ENCODE peak calls at places on chromosomes 2 and 18, in seven cellular contexts. One of them, this sample, is unnamed.

GRCh38 chr2:136347976-136348375 is 230.0 kb upstream of the CXCR4 start:
- DNase-seq in GM03348: no peak
- DNase-seq in activated T-helper 1 cell treated with Interleukin-2 at 50 U/mL for 16 hours: no peak
- DNase-seq in Karpas-422: no peak
- DNase-seq in CD4-positive, alpha-beta T cell: no peak
- DNase-seq in spleen: no peak
- DNase-seq in COR-L47: no peak
- DNase-seq in this sample: no peak

GRCh38 chr18:36112302-36112701 is 16.8 kb downstream of the SLC39A6 start:
- DNase-seq in spleen: no peak
- DNase-seq in GM03348: no peak
- DNase-seq in CD4-positive, alpha-beta T cell: no peak
- DNase-seq in activated T-helper 1 cell treated with Interleukin-2 at 50 U/mL for 16 hours: no peak
- DNase-seq in Karpas-422: no peak
- DNase-seq in COR-L47: no peak
- DNase-seq in this sample: no peak

GRCh38 chr2:3535794-3536681 is 16.7 kb upstream of the ADI1 start:
- DNase-seq in COR-L47: no peak
- DNase-seq in spleen: peak
- DNase-seq in activated T-helper 1 cell treated with Interleukin-2 at 50 U/mL for 16 hours: no peak
- DNase-seq in Karpas-422: no peak
- DNase-seq in CD4-positive, alpha-beta T cell: no peak
- DNase-seq in GM03348: peak
- DNase-seq in this sample: peak

GRCh38 chr18:63758616-63759015 is 16.6 kb upstream of the SERPINB7 start:
- DNase-seq in CD4-positive, alpha-beta T cell: no peak
- DNase-seq in activated T-helper 1 cell treated with Interleukin-2 at 50 U/mL for 16 hours: no peak
- DNase-seq in COR-L47: peak
- DNase-seq in spleen: no peak
- DNase-seq in Karpas-422: no peak
- DNase-seq in GM03348: no peak
- DNase-seq in this sample: no peak

GRCh38 chr18:31498450-31499156 is 626 bp downstream of the DSG2 start:
- DNase-seq in COR-L47: no peak
- DNase-seq in GM03348: peak
- DNase-seq in spleen: no peak
- DNase-seq in Karpas-422: no peak
- DNase-seq in activated T-helper 1 cell treated with Interleukin-2 at 50 U/mL for 16 hours: no peak
- DNase-seq in CD4-positive, alpha-beta T cell: no peak
- DNase-seq in this sample: no peak

GRCh38 chr2:115483631-115484030 is 1041.2 kb downstream of the DPP10 start:
- DNase-seq in Karpas-422: no peak
- DNase-seq in GM03348: no peak
- DNase-seq in COR-L47: no peak
- DNase-seq in CD4-positive, alpha-beta T cell: no peak
- DNase-seq in spleen: no peak
- DNase-seq in activated T-helper 1 cell treated with Interleukin-2 at 50 U/mL for 16 hours: no peak
- DNase-seq in this sample: no peak

GRCh38 chr2:232331071-232331470 is 47.5 kb upstream of the ALPP start:
- DNase-seq in COR-L47: no peak
- DNase-seq in CD4-positive, alpha-beta T cell: no peak
- DNase-seq in GM03348: no peak
- DNase-seq in activated T-helper 1 cell treated with Interleukin-2 at 50 U/mL for 16 hours: no peak
- DNase-seq in Karpas-422: no peak
- DNase-seq in spleen: peak
- DNase-seq in this sample: peak

GRCh38 chr2:176140520-176141317 is 10.6 kb upstream of the HOXD4 start:
- DNase-seq in COR-L47: peak
- DNase-seq in CD4-positive, alpha-beta T cell: peak
- DNase-seq in spleen: peak
- DNase-seq in GM03348: peak
- DNase-seq in activated T-helper 1 cell treated with Interleukin-2 at 50 U/mL for 16 hours: no peak
- DNase-seq in Karpas-422: peak
- DNase-seq in this sample: peak

GRCh38 chr18:35837922-35838496 is 134.5 kb upstream of the RMP24 start:
- DNase-seq in COR-L47: no peak
- DNase-seq in CD4-positive, alpha-beta T cell: no peak
- DNase-seq in Karpas-422: no peak
- DNase-seq in activated T-helper 1 cell treated with Interleukin-2 at 50 U/mL for 16 hours: no peak
- DNase-seq in GM03348: no peak
- DNase-seq in spleen: no peak
- DNase-seq in this sample: no peak

GRCh38 chr2:204012081-204012653 is 75.6 kb downstream of the ICOS start:
- DNase-seq in GM03348: no peak
- DNase-seq in COR-L47: peak
- DNase-seq in CD4-positive, alpha-beta T cell: no peak
- DNase-seq in spleen: no peak
- DNase-seq in activated T-helper 1 cell treated with Interleukin-2 at 50 U/mL for 16 hours: no peak
- DNase-seq in Karpas-422: no peak
- DNase-seq in this sample: no peak

GRCh38 chr18:10490401-10491289 is 35.2 kb upstream of the NAPG start:
- DNase-seq in COR-L47: no peak
- DNase-seq in spleen: peak
- DNase-seq in GM03348: no peak
- DNase-seq in Karpas-422: peak
- DNase-seq in CD4-positive, alpha-beta T cell: peak
- DNase-seq in activated T-helper 1 cell treated with Interleukin-2 at 50 U/mL for 16 hours: peak
- DNase-seq in this sample: no peak

GRCh38 chr18:55405655-55406373 is 182.2 kb downstream of the TCF4 start:
- DNase-seq in CD4-positive, alpha-beta T cell: no peak
- DNase-seq in COR-L47: peak
- DNase-seq in spleen: no peak
- DNase-seq in activated T-helper 1 cell treated with Interleukin-2 at 50 U/mL for 16 hours: no peak
- DNase-seq in Karpas-422: peak
- DNase-seq in GM03348: peak
- DNase-seq in this sample: peak

GRCh38 chr2:176911-177310 is 86.9 kb downstream of the SH3YL1 start:
- DNase-seq in spleen: no peak
- DNase-seq in COR-L47: no peak
- DNase-seq in GM03348: no peak
- DNase-seq in CD4-positive, alpha-beta T cell: no peak
- DNase-seq in Karpas-422: no peak
- DNase-seq in activated T-helper 1 cell treated with Interleukin-2 at 50 U/mL for 16 hours: no peak
- DNase-seq in this sample: no peak

GRCh38 chr2:163368655-163369054 is 367.2 kb downstream of the FIGN start:
- DNase-seq in CD4-positive, alpha-beta T cell: no peak
- DNase-seq in COR-L47: no peak
- DNase-seq in spleen: no peak
- DNase-seq in activated T-helper 1 cell treated with Interleukin-2 at 50 U/mL for 16 hours: no peak
- DNase-seq in Karpas-422: no peak
- DNase-seq in GM03348: no peak
- DNase-seq in this sample: no peak

GRCh38 chr2:222404126-222404891 is 20.0 kb upstream of the SGPP2 start:
- DNase-seq in GM03348: no peak
- DNase-seq in Karpas-422: no peak
- DNase-seq in CD4-positive, alpha-beta T cell: no peak
- DNase-seq in COR-L47: no peak
- DNase-seq in spleen: no peak
- DNase-seq in activated T-helper 1 cell treated with Interleukin-2 at 50 U/mL for 16 hours: no peak
- DNase-seq in this sample: peak

GRCh38 chr2:162221064-162221463 is 22.2 kb downstream of the FAP start:
- DNase-seq in GM03348: peak
- DNase-seq in spleen: peak
- DNase-seq in CD4-positive, alpha-beta T cell: peak
- DNase-seq in COR-L47: peak
- DNase-seq in Karpas-422: peak
- DNase-seq in activated T-helper 1 cell treated with Interleukin-2 at 50 U/mL for 16 hours: peak
- DNase-seq in this sample: peak

GRCh38 chr2:177538323-177538722 is 145.8 kb downstream of the AGPS start:
- DNase-seq in CD4-positive, alpha-beta T cell: no peak
- DNase-seq in Karpas-422: no peak
- DNase-seq in COR-L47: peak
- DNase-seq in activated T-helper 1 cell treated with Interleukin-2 at 50 U/mL for 16 hours: no peak
- DNase-seq in spleen: no peak
- DNase-seq in GM03348: no peak
- DNase-seq in this sample: no peak

GRCh38 chr2:11967946-11968465 is 221.6 kb downstream of the LPIN1 start:
- DNase-seq in COR-L47: no peak
- DNase-seq in activated T-helper 1 cell treated with Interleukin-2 at 50 U/mL for 16 hours: no peak
- DNase-seq in CD4-positive, alpha-beta T cell: no peak
- DNase-seq in spleen: no peak
- DNase-seq in GM03348: peak
- DNase-seq in Karpas-422: no peak
- DNase-seq in this sample: peak

GRCh38 chr18:24189007-24189528 is 50.2 kb downstream of the CABYR start:
- DNase-seq in CD4-positive, alpha-beta T cell: no peak
- DNase-seq in GM03348: peak
- DNase-seq in Karpas-422: no peak
- DNase-seq in COR-L47: no peak
- DNase-seq in spleen: no peak
- DNase-seq in activated T-helper 1 cell treated with Interleukin-2 at 50 U/mL for 16 hours: no peak
- DNase-seq in this sample: no peak

GRCh38 chr2:102159295-102159694 is 16.7 kb downstream of the IL1R1 start:
- DNase-seq in spleen: no peak
- DNase-seq in activated T-helper 1 cell treated with Interleukin-2 at 50 U/mL for 16 hours: no peak
- DNase-seq in Karpas-422: no peak
- DNase-seq in COR-L47: no peak
- DNase-seq in GM03348: no peak
- DNase-seq in CD4-positive, alpha-beta T cell: no peak
- DNase-seq in this sample: no peak

GRCh38 chr18:46260879-46261143 is 156.6 kb downstream of the HAUS1 start:
- DNase-seq in Karpas-422: no peak
- DNase-seq in spleen: no peak
- DNase-seq in activated T-helper 1 cell treated with Interleukin-2 at 50 U/mL for 16 hours: no peak
- DNase-seq in CD4-positive, alpha-beta T cell: no peak
- DNase-seq in GM03348: no peak
- DNase-seq in COR-L47: no peak
- DNase-seq in this sample: no peak

GRCh38 chr2:74975016-74975415 is 16.6 kb downstream of the POLE4 start:
- DNase-seq in Karpas-422: no peak
- DNase-seq in COR-L47: no peak
- DNase-seq in GM03348: no peak
- DNase-seq in spleen: no peak
- DNase-seq in activated T-helper 1 cell treated with Interleukin-2 at 50 U/mL for 16 hours: no peak
- DNase-seq in CD4-positive, alpha-beta T cell: no peak
- DNase-seq in this sample: no peak

GRCh38 chr18:75204978-75205759 is 3.8 kb downstream of the PTGR3 start:
- DNase-seq in CD4-positive, alpha-beta T cell: no peak
- DNase-seq in Karpas-422: no peak
- DNase-seq in GM03348: no peak
- DNase-seq in activated T-helper 1 cell treated with Interleukin-2 at 50 U/mL for 16 hours: no peak
- DNase-seq in spleen: no peak
- DNase-seq in COR-L47: no peak
- DNase-seq in this sample: no peak

GRCh38 chr2:96839288-96839874 is 4.4 kb downstream of the ANKRD23 start:
- DNase-seq in Karpas-422: peak
- DNase-seq in spleen: peak
- DNase-seq in GM03348: no peak
- DNase-seq in activated T-helper 1 cell treated with Interleukin-2 at 50 U/mL for 16 hours: peak
- DNase-seq in COR-L47: no peak
- DNase-seq in CD4-positive, alpha-beta T cell: peak
- DNase-seq in this sample: peak

GRCh38 chr2:232245111-232245510 is 133.4 kb upstream of the ALPP start:
- DNase-seq in activated T-helper 1 cell treated with Interleukin-2 at 50 U/mL for 16 hours: no peak
- DNase-seq in Karpas-422: no peak
- DNase-seq in COR-L47: no peak
- DNase-seq in spleen: no peak
- DNase-seq in GM03348: no peak
- DNase-seq in CD4-positive, alpha-beta T cell: no peak
- DNase-seq in this sample: no peak

GRCh38 chr18:50456285-50456684 is 81.4 kb downstream of the SKA1 start:
- DNase-seq in spleen: no peak
- DNase-seq in Karpas-422: no peak
- DNase-seq in activated T-helper 1 cell treated with Interleukin-2 at 50 U/mL for 16 hours: no peak
- DNase-seq in COR-L47: no peak
- DNase-seq in GM03348: no peak
- DNase-seq in CD4-positive, alpha-beta T cell: no peak
- DNase-seq in this sample: no peak

GRCh38 chr2:109410021-109410815 is 203.5 kb downstream of the SEPTIN10 start:
- DNase-seq in CD4-positive, alpha-beta T cell: no peak
- DNase-seq in GM03348: no peak
- DNase-seq in Karpas-422: no peak
- DNase-seq in activated T-helper 1 cell treated with Interleukin-2 at 50 U/mL for 16 hours: no peak
- DNase-seq in COR-L47: no peak
- DNase-seq in spleen: no peak
- DNase-seq in this sample: no peak

GRCh38 chr2:160574472-160575140 is 81.0 kb upstream of the RBMS1 start:
- DNase-seq in Karpas-422: no peak
- DNase-seq in spleen: no peak
- DNase-seq in CD4-positive, alpha-beta T cell: no peak
- DNase-seq in GM03348: peak
- DNase-seq in activated T-helper 1 cell treated with Interleukin-2 at 50 U/mL for 16 hours: no peak
- DNase-seq in COR-L47: no peak
- DNase-seq in this sample: no peak

GRCh38 chr18:50297621-50298442 is 10.3 kb upstream of the CXXC1 start:
- DNase-seq in GM03348: peak
- DNase-seq in Karpas-422: peak
- DNase-seq in CD4-positive, alpha-beta T cell: peak
- DNase-seq in COR-L47: peak
- DNase-seq in activated T-helper 1 cell treated with Interleukin-2 at 50 U/mL for 16 hours: no peak
- DNase-seq in spleen: peak
- DNase-seq in this sample: peak

GRCh38 chr2:108938069-108938710 is 50.8 kb downstream of the EDAR start:
- DNase-seq in COR-L47: no peak
- DNase-seq in spleen: no peak
- DNase-seq in activated T-helper 1 cell treated with Interleukin-2 at 50 U/mL for 16 hours: no peak
- DNase-seq in Karpas-422: no peak
- DNase-seq in GM03348: no peak
- DNase-seq in CD4-positive, alpha-beta T cell: no peak
- DNase-seq in this sample: no peak

GRCh38 chr2:61632276-61633169 is 94.4 kb upstream of the XPO1 start:
- DNase-seq in Karpas-422: no peak
- DNase-seq in activated T-helper 1 cell treated with Interleukin-2 at 50 U/mL for 16 hours: no peak
- DNase-seq in COR-L47: no peak
- DNase-seq in spleen: no peak
- DNase-seq in GM03348: no peak
- DNase-seq in CD4-positive, alpha-beta T cell: no peak
- DNase-seq in this sample: no peak

GRCh38 chr2:152513681-152514080 is 178.7 kb downstream of the FMNL2 start:
- DNase-seq in spleen: no peak
- DNase-seq in COR-L47: no peak
- DNase-seq in Karpas-422: no peak
- DNase-seq in GM03348: peak
- DNase-seq in activated T-helper 1 cell treated with Interleukin-2 at 50 U/mL for 16 hours: no peak
- DNase-seq in CD4-positive, alpha-beta T cell: no peak
- DNase-seq in this sample: peak

GRCh38 chr2:219876931-219877330 is 249.5 kb downstream of the SLC4A3 start:
- DNase-seq in GM03348: no peak
- DNase-seq in COR-L47: no peak
- DNase-seq in CD4-positive, alpha-beta T cell: no peak
- DNase-seq in activated T-helper 1 cell treated with Interleukin-2 at 50 U/mL for 16 hours: no peak
- DNase-seq in spleen: no peak
- DNase-seq in Karpas-422: no peak
- DNase-seq in this sample: no peak

GRCh38 chr2:206983156-206983875 is 44.0 kb downstream of the CPO start:
- DNase-seq in CD4-positive, alpha-beta T cell: no peak
- DNase-seq in Karpas-422: no peak
- DNase-seq in activated T-helper 1 cell treated with Interleukin-2 at 50 U/mL for 16 hours: no peak
- DNase-seq in spleen: no peak
- DNase-seq in GM03348: no peak
- DNase-seq in COR-L47: no peak
- DNase-seq in this sample: no peak

GRCh38 chr18:13548944-13549878 is 177.1 kb downstream of the FAM210A start:
- DNase-seq in GM03348: peak
- DNase-seq in CD4-positive, alpha-beta T cell: no peak
- DNase-seq in activated T-helper 1 cell treated with Interleukin-2 at 50 U/mL for 16 hours: no peak
- DNase-seq in COR-L47: peak
- DNase-seq in Karpas-422: peak
- DNase-seq in spleen: no peak
- DNase-seq in this sample: no peak

GRCh38 chr18:31610841-31611240 is 19.2 kb downstream of the TTR start:
- DNase-seq in COR-L47: peak
- DNase-seq in Karpas-422: no peak
- DNase-seq in spleen: no peak
- DNase-seq in activated T-helper 1 cell treated with Interleukin-2 at 50 U/mL for 16 hours: no peak
- DNase-seq in GM03348: no peak
- DNase-seq in CD4-positive, alpha-beta T cell: no peak
- DNase-seq in this sample: no peak

GRCh38 chr2:187618813-187619212 is 64.6 kb upstream of the TFPI start:
- DNase-seq in spleen: no peak
- DNase-seq in activated T-helper 1 cell treated with Interleukin-2 at 50 U/mL for 16 hours: no peak
- DNase-seq in Karpas-422: no peak
- DNase-seq in CD4-positive, alpha-beta T cell: no peak
- DNase-seq in GM03348: no peak
- DNase-seq in COR-L47: no peak
- DNase-seq in this sample: no peak

GRCh38 chr2:133422946-133423345 is 145.3 kb downstream of the NCKAP5 start:
- DNase-seq in GM03348: peak
- DNase-seq in activated T-helper 1 cell treated with Interleukin-2 at 50 U/mL for 16 hours: no peak
- DNase-seq in Karpas-422: peak
- DNase-seq in spleen: no peak
- DNase-seq in CD4-positive, alpha-beta T cell: no peak
- DNase-seq in COR-L47: no peak
- DNase-seq in this sample: no peak